ENCODE peak calls at places on chromosomes 6 and 20, in five cellular contexts. M is SK-N-SH, L is HCT116, O is GM12878, R is K562. Q is an unnamed sample.

GRCh38 chr20:39453890-39454289 is 491.7 kb downstream of the DHX35 start:
- DNase-seq in M (no peak), L (no peak), O (no peak), R (no peak), Q (no peak)

GRCh38 chr6:51553246-51554015 is 534.0 kb downstream of the PKHD1 start:
- DNase-seq in M (peak), L (no peak), O (no peak), R (no peak), Q (no peak)

GRCh38 chr20:41136695-41137411 is 490 bp upstream of the PLCG1 start:
- DNase-seq in M (peak), L (peak), O (no peak), R (peak), Q (peak)

GRCh38 chr20:31570735-31571617 is 34.1 kb upstream of the ID1 start:
- DNase-seq in M (peak), L (no peak), O (no peak), R (no peak), Q (no peak)

GRCh38 chr6:42936398-42936797 is 7.1 kb downstream of the CNPY3 start:
- DNase-seq in M (no peak), L (no peak), O (no peak), R (no peak), Q (no peak)

GRCh38 chr6:164478426-164478825 is 831.0 kb downstream of the C6orf118 start:
- DNase-seq in M (no peak), L (no peak), O (no peak), R (no peak), Q (no peak)

GRCh38 chr6:108689279-108690161 is 128.8 kb downstream of the FOXO3 start:
- DNase-seq in M (no peak), L (peak), O (no peak), R (peak), Q (peak)

GRCh38 chr6:49072885-49073620 is 390.0 kb downstream of the MMUT start:
- DNase-seq in M (no peak), L (no peak), O (no peak), R (no peak), Q (no peak)

GRCh38 chr6:90656325-90656724 is 69.5 kb upstream of the MAP3K7 start:
- DNase-seq in M (no peak), L (no peak), O (no peak), R (no peak), Q (no peak)

GRCh38 chr20:59752101-59752586 is 147.8 kb downstream of the PHACTR3 start:
- DNase-seq in M (no peak), L (no peak), O (peak), R (no peak), Q (no peak)

GRCh38 chr20:43981535-43981934 is 66.9 kb downstream of the TOX2 start:
- DNase-seq in M (no peak), L (no peak), O (no peak), R (no peak), Q (no peak)

GRCh38 chr20:17511401-17511800 is 19.8 kb downstream of the BFSP1 start:
- DNase-seq in M (no peak), L (no peak), O (no peak), R (no peak), Q (no peak)

GRCh38 chr6:32608374-32608773 is 18.7 kb upstream of the HLA-DRB1 start:
- DNase-seq in M (no peak), L (no peak), O (no peak), R (no peak), Q (no peak)

DNA sequence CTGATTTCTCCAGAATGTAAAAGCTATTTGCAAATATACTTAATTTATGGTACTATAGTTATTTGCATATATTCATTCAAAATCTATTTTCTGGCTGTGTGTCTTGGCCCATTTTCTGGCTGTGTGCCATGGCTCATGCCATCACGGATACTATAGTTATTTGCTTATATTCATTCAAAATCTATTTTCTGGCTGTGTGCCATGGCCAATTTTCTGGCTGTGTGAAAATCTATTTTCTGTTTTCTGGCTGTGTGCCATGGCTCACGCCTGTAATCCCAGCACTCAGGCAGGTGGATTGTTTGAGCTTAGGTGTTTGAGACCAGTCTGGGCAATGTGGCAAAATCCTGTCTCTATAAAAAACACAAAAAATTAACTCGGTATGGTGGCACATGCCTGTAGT is 28.9 kb upstream of the RIPK1 start:
- DNase-seq in M (no peak), L (no peak), O (no peak), R (no peak), Q (no peak)
- TF ChIP-seq JUND in M (no peak), L (no peak), O (no peak), R (no peak), Q (no peak)

GRCh38 chr6:133185731-133186130 is 55.4 kb upstream of the EYA4 start:
- DNase-seq in M (no peak), L (no peak), O (no peak), R (no peak), Q (no peak)
- TF ChIP-seq JUND in M (no peak), L (no peak), O (no peak), R (no peak), Q (no peak)

DNA sequence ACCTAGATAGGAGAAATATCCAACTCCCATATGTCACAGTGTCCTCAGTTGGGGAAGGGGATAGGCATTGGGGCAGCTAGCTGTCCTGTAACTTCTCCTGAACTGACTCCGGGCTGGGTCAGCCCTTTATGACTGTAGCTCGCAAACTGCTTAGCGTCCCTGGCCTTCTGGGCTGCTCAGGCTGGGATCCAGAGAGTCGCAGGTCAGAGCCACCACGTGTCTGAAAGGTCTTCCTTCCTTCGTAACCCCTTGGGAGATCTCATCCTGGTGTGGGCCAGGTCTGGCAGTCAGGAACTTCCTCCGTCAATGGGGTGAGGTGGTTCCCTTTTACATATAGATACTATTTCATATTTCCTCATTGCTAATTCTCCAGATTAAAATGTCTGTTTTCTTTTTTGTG is 28.8 kb upstream of the HINT3 start:
- DNase-seq in M (no peak), L (no peak), O (no peak), R (no peak), Q (no peak)
- TF ChIP-seq JUND in M (no peak), L (no peak), O (no peak), R (no peak), Q (no peak)

GRCh38 chr20:19384940-19385339 is 172.5 kb downstream of the SLC24A3 start:
- DNase-seq in M (no peak), L (no peak), O (no peak), R (no peak), Q (no peak)
- TF ChIP-seq JUND in M (no peak), L (no peak), O (no peak), R (no peak), Q (no peak)